ENCODE peak calls at places on chromosomes 5 and 9, in five cellular contexts. R is cardiac muscle cell, P is astrocyte, G is fibroblast of mammary gland, S is brain microvascular endothelial cell. C is an unnamed sample.

GRCh38 chr9:98755006-98755618 is 41.2 kb downstream of the ANKS6 start:
- DNase-seq in R (no peak), P (no peak), G (no peak), S (no peak), C (no peak)

GRCh38 chr9:132410642-132411041 is 631 bp downstream of the CFAP77 start:
- DNase-seq in R (no peak), P (no peak), G (no peak), S (no peak), C (no peak)

GRCh38 chr9:128160603-128160987 is 530 bp downstream of the BBLN start:
- DNase-seq in R (peak; percentile 22), P (no peak), G (peak; percentile 31), S (peak; percentile 19), C (no peak)

GRCh38 chr5:112551437-112552018 is 132.5 kb upstream of the EPB41L4A start:
- DNase-seq in R (peak; percentile 84), P (peak; percentile 35), G (peak; percentile 73), S (peak; percentile 75), C (peak; percentile 87)

GRCh38 chr9:73143606-73144328 is 7.9 kb upstream of the ANXA1 start:
- DNase-seq in R (peak; percentile 91), P (peak; percentile 88), G (peak; percentile 75), S (peak; percentile 56), C (peak; percentile 90)

GRCh38 chr9:110246214-110246613 is 10.1 kb downstream of the TXN start:
- DNase-seq in R (no peak), P (no peak), G (no peak), S (no peak), C (no peak)

GRCh38 chr5:160330212-160330611 is 17.8 kb upstream of the CCNJL start:
- DNase-seq in R (no peak), P (no peak), G (no peak), S (no peak), C (no peak)

GRCh38 chr5:51651889-51652288 is 268.6 kb downstream of the ISL1 start:
- DNase-seq in R (peak; percentile 2), P (peak; percentile 12), G (no peak), S (no peak), C (no peak)

GRCh38 chr5:93604119-93604963 is 21.3 kb downstream of the NR2F1 start:
- DNase-seq in R (peak; percentile 53), P (peak; percentile 72), G (peak; percentile 52), S (no peak), C (peak; percentile 73)

GRCh38 chr5:25993701-25994100 is 1044.7 kb downstream of the CDH9 start:
- DNase-seq in R (no peak), P (no peak), G (no peak), S (no peak), C (no peak)

GRCh38 chr9:109476781-109477268 is 21.3 kb downstream of the PTPN3 start:
- DNase-seq in R (no peak), P (no peak), G (no peak), S (no peak), C (no peak)

GRCh38 chr9:71756753-71757152 is 11.6 kb downstream of the CEMIP2 start:
- DNase-seq in R (no peak), P (no peak), G (no peak), S (no peak), C (no peak)

GRCh38 chr5:128213340-128213739 is 129.8 kb downstream of the SLC12A2 start:
- DNase-seq in R (peak; percentile 86), P (peak; percentile 43), G (peak; percentile 81), S (peak; percentile 65), C (peak; percentile 90)

GRCh38 chr5:72291601-72292000 is 28.4 kb downstream of the MRPS27 start:
- DNase-seq in R (no peak), P (no peak), G (no peak), S (no peak), C (no peak)

GRCh38 chr5:65663804-65664521 is 39.1 kb downstream of the SHLD3 start:
- DNase-seq in R (peak; percentile 27), P (peak; percentile 18), G (peak; percentile 28), S (no peak), C (peak; percentile 16)

GRCh38 chr9:122256206-122256605 is 8.4 kb downstream of the RBM18 start:
- DNase-seq in R (no peak), P (no peak), G (no peak), S (no peak), C (no peak)

GRCh38 chr5:67354051-67354450 is 157.5 kb upstream of the CD180 start:
- DNase-seq in R (no peak), P (no peak), G (no peak), S (no peak), C (no peak)

GRCh38 chr5:171433952-171434676 is 14.7 kb downstream of the FGF18 start:
- DNase-seq in R (no peak), P (no peak), G (no peak), S (no peak), C (no peak)

GRCh38 chr9:4327504-4328191 is 27.8 kb upstream of the GLIS3 start:
- DNase-seq in R (peak; percentile 46), P (peak; percentile 81), G (peak; percentile 95), S (no peak), C (peak; percentile 74)
- TF ChIP-seq CTCF in R (no peak), P (peak; percentile 16), G (peak; percentile 34), S (peak; percentile 48), C (peak; percentile 36)

GRCh38 chr5:154474267-154474956 is 3.6 kb downstream of the HAND1 start:
- DNase-seq in R (no peak), P (no peak), G (no peak), S (no peak), C (no peak)

GRCh38 chr5:154474957-154475334 is 3.1 kb downstream of the HAND1 start:
- DNase-seq in R (no peak), P (no peak), G (no peak), S (no peak), C (no peak)

GRCh38 chr5:154470949-154471870 is 6.8 kb downstream of the HAND1 start:
- DNase-seq in R (no peak), P (no peak), G (no peak), S (no peak), C (no peak)

GRCh38 chr5:154473581-154474266 is 4.3 kb downstream of the HAND1 start:
- DNase-seq in R (no peak), P (no peak), G (no peak), S (no peak), C (no peak)

DNA sequence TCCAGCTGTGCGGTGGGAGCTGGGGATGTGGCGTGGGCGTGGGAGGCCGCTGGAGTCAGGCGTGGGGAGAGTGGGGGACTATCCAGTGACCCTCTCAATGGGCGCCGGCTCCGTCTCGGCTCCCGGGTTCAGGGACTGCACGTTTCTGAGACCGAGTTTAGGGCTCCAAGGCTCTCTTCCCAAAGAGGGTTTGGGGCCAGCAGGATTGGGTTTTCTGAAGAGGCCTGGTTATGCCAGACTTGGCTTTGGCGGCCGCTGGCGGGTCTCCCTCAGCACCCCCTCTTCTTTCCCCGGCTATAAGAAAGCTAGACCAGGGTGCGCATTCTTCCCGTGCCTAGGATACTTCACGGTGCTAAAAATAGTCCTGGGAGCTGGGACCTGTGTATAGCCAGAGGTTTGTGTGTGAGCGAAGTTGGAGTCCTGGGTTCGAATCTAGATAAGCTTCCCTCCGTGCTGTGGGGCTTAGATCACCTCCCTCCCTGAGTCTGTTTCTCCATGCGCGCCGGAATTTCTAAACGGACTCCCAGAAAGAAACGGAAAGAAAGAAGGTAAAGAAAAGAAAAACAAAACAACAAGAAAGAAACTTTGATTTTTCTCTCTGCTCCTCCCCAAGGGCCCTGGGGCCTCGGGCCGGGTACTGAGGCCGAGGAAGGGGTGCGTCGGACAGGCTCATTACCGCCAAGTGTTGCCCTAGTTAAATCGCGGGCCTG is 5.0 kb downstream of the HAND1 start:
- DNase-seq in R (no peak), P (peak; percentile 6), G (no peak), S (no peak), C (no peak)
- H3K4me3 ChIP-seq in R (no peak overlapping the region), P (no peak overlapping the region), G (no peak overlapping the region), S (no peak overlapping the region), C (no peak overlapping the region)

GRCh38 chr5:141149812-141150211 is at the start of gene PCDHB6:
- DNase-seq in R (peak; percentile 2), P (no peak), G (peak; percentile 6), S (no peak), C (peak; percentile 2)
- TF ChIP-seq CTCF in R (peak; percentile 6), P (no peak), G (peak; percentile 14), S (no peak), C (no peak)

GRCh38 chr9:87276327-87276841 is 221.3 kb upstream of the DAPK1 start:
- DNase-seq in R (peak; percentile 83), P (peak; percentile 84), G (peak; percentile 86), S (peak; percentile 74), C (peak; percentile 95)
- H3K4me3 ChIP-seq in R (no peak overlapping the region), P (peak overlapping the region; percentile 19), G (no peak overlapping the region), S (no peak overlapping the region), C (no peak overlapping the region)

GRCh38 chr9:24090566-24090965 is 264.5 kb upstream of the ELAVL2 start:
- DNase-seq in R (no peak), P (no peak), G (no peak), S (no peak), C (no peak)
- TF ChIP-seq CTCF in R (no peak), P (no peak), G (no peak), S (no peak), C (no peak)